ENCODE peak calls at places on chromosomes 12 and 14, in five cellular contexts. W, O, E, H and N are unnamed samples.

GRCh38 chr14:84036863-84037262 is 1493.1 kb upstream of the FLRT2 start:
- DNase-seq in W (no peak), O (no peak), E (no peak), H (no peak), N (no peak)

GRCh38 chr14:25411933-25412757 is 362.2 kb upstream of the STXBP6 start:
- DNase-seq in W (peak), O (peak), E (no peak), H (no peak), N (no peak)

GRCh38 chr14:103433902-103434563 is 48.8 kb downstream of the MARK3 start:
- DNase-seq in W (no peak), O (no peak), E (no peak), H (no peak), N (no peak)

GRCh38 chr14:95460647-95461478 is 55.6 kb downstream of the SYNE3 start:
- DNase-seq in W (peak), O (no peak), E (no peak), H (no peak), N (no peak)

GRCh38 chr14:88421286-88421685 is 35.8 kb downstream of the SPATA7 start:
- DNase-seq in W (no peak), O (no peak), E (no peak), H (no peak), N (no peak)

GRCh38 chr12:25388216-25388615 is 137.5 kb upstream of the KRAS start:
- DNase-seq in W (no peak), O (peak), E (no peak), H (no peak), N (no peak)

GRCh38 chr14:48983355-48983888 is 602.8 kb downstream of the RPS29 start:
- DNase-seq in W (no peak), O (no peak), E (no peak), H (no peak), N (no peak)

GRCh38 chr12:104177663-104178501 is 37.7 kb upstream of the TXNRD1 start:
- DNase-seq in W (no peak), O (no peak), E (no peak), H (peak), N (no peak)

GRCh38 chr12:54419088-54419887 is at the start of gene ITGA5:
- DNase-seq in W (peak), O (no peak), E (peak), H (peak), N (peak)

GRCh38 chr12:19846561-19846960 is 407.3 kb downstream of the AEBP2 start:
- DNase-seq in W (no peak), O (no peak), E (no peak), H (no peak), N (no peak)

GRCh38 chr14:23478109-23478698 is 8.7 kb downstream of the NGDN start:
- DNase-seq in W (peak), O (peak), E (peak), H (peak), N (no peak)

GRCh38 chr14:70029296-70030132 is 150.3 kb downstream of the SMOC1 start:
- DNase-seq in W (no peak), O (no peak), E (no peak), H (no peak), N (peak)

GRCh38 chr14:93184391-93185332 is at the start of the genes LYSET and MOAP1:
- DNase-seq in W (peak), O (peak), E (peak), H (peak), N (peak)

GRCh38 chr12:50006754-50007442 is 18.4 kb downstream of the RACGAP1 start:
- DNase-seq in W (peak), O (no peak), E (no peak), H (no peak), N (no peak)

GRCh38 chr12:13085968-13086686 is 17.3 kb downstream of the GSG1 start:
- DNase-seq in W (no peak), O (no peak), E (no peak), H (no peak), N (no peak)

GRCh38 chr12:51482808-51483532 is 58.3 kb downstream of the SLC4A8 start:
- DNase-seq in W (no peak), O (peak), E (peak), H (no peak), N (no peak)

GRCh38 chr12:43285248-43285647 is 266.8 kb downstream of the ADAMTS20 start:
- DNase-seq in W (no peak), O (no peak), E (no peak), H (no peak), N (no peak)

GRCh38 chr12:94952325-94952724 is 51.2 kb downstream of the NDUFA12 start:
- DNase-seq in W (no peak), O (no peak), E (no peak), H (no peak), N (no peak)

GRCh38 chr12:107349839-107350238 is 256.5 kb upstream of the CRY1 start:
- DNase-seq in W (no peak), O (no peak), E (no peak), H (no peak), N (no peak)

GRCh38 chr12:124956571-124956970 is 32.4 kb downstream of the DHX37 start:
- DNase-seq in W (no peak), O (no peak), E (no peak), H (no peak), N (no peak)

GRCh38 chr14:88604213-88604612 is 41.4 kb downstream of the ZC3H14 start:
- DNase-seq in W (no peak), O (no peak), E (no peak), H (no peak), N (no peak)

GRCh38 chr12:116881325-116881866 is at the start of gene HRK:
- DNase-seq in W (no peak), O (peak), E (no peak), H (no peak), N (no peak)

GRCh38 chr14:90382491-90383125 is 14.2 kb upstream of the CALM1 start:
- DNase-seq in W (peak), O (peak), E (peak), H (peak), N (peak)

GRCh38 chr12:26799741-26800140 is 33.3 kb downstream of the ITPR2 start:
- DNase-seq in W (no peak), O (peak), E (no peak), H (no peak), N (no peak)

GRCh38 chr12:124668602-124669001 is 101.2 kb upstream of the NCOR2 start:
- DNase-seq in W (no peak), O (no peak), E (no peak), H (no peak), N (no peak)

GRCh38 chr12:122726056-122726558 is 4.5 kb downstream of the HCAR1 start:
- DNase-seq in W (no peak), O (no peak), E (no peak), H (no peak), N (no peak)

GRCh38 chr14:67820428-67820881 is 876 bp downstream of the RAD51B start:
- DNase-seq in W (no peak), O (no peak), E (no peak), H (no peak), N (no peak)

GRCh38 chr12:2297658-2298057 is 244.9 kb downstream of the CACNA1C start:
- DNase-seq in W (no peak), O (peak), E (no peak), H (no peak), N (no peak)

GRCh38 chr12:51391047-51391837 is at the start of gene GALNT6:
- DNase-seq in W (peak), O (peak), E (peak), H (no peak), N (no peak)

GRCh38 chr14:103227076-103227475 is 103.8 kb downstream of the TNFAIP2 start:
- DNase-seq in W (no peak), O (no peak), E (no peak), H (no peak), N (no peak)

GRCh38 chr14:100059433-100059781 is 5.8 kb upstream of the EVL start:
- DNase-seq in W (no peak), O (no peak), E (no peak), H (no peak), N (no peak)

GRCh38 chr12:12721251-12721689 is 4.1 kb downstream of the CDKN1B start:
- DNase-seq in W (no peak), O (no peak), E (no peak), H (no peak), N (no peak)

GRCh38 chr12:64551676-64552075 is 58.6 kb upstream of the RASSF3 start:
- DNase-seq in W (no peak), O (no peak), E (no peak), H (no peak), N (no peak)